ENCODE peak calls at places on chromosomes 2 and 18, in eight cellular contexts. C is cardiac muscle cell, E is A549, W is upper lobe of right lung, B is aorta, U is heart left ventricle, H is psoas muscle, I is lung. K is an unnamed sample.

GRCh38 chr18:58657494-58657893 is 13.8 kb upstream of the MALT1 start:
- DNase-seq in U (no peak), W (no peak), E (no peak), B (no peak), C (no peak), H (no peak), I (no peak), K (no peak)

GRCh38 chr2:12155308-12156061 is 409.1 kb downstream of the LPIN1 start:
- DNase-seq in I (no peak), B (peak), U (peak), C (peak), E (no peak), H (peak), W (no peak), K (no peak)

GRCh38 chr2:99984781-99985525 is 157.4 kb downstream of the AFF3 start:
- DNase-seq in H (no peak), C (peak), U (no peak), W (no peak), I (no peak), E (no peak), B (no peak), K (no peak)

GRCh38 chr2:138777996-138778395 is 2.2 kb downstream of the NXPH2 start:
- DNase-seq in C (peak), B (no peak), U (no peak), I (no peak), E (peak), W (no peak), H (no peak), K (no peak)

GRCh38 chr2:193963472-193964119 is 1693.4 kb upstream of the SLC39A10 start:
- DNase-seq in W (no peak), H (no peak), U (no peak), E (peak), B (no peak), I (no peak), C (peak), K (peak)

GRCh38 chr2:120647487-120647886 is 88.2 kb upstream of the GLI2 start:
- DNase-seq in W (no peak), U (no peak), H (no peak), E (no peak), I (no peak), C (peak), B (no peak), K (no peak)

GRCh38 chr2:231152800-231153557 is 28.1 kb upstream of the HTR2B start:
- DNase-seq in H (no peak), B (no peak), E (no peak), U (no peak), W (no peak), I (no peak), C (peak), K (no peak)

GRCh38 chr2:2229898-2230817 is 100.9 kb downstream of the MYT1L start:
- DNase-seq in B (no peak), E (peak), W (no peak), H (no peak), U (peak), C (no peak), I (no peak), K (peak)

GRCh38 chr2:28399946-28400345 is 7.3 kb downstream of the FOSL2 start:
- DNase-seq in U (no peak), I (no peak), W (no peak), H (peak), E (no peak), C (no peak), B (no peak), K (no peak)

GRCh38 chr2:176206677-176207076 is 18.2 kb downstream of the HOXD1 start:
- DNase-seq in C (no peak), W (no peak), B (no peak), I (no peak), U (no peak), E (no peak), H (no peak), K (no peak)

GRCh38 chr2:65638438-65638837 is 206.0 kb upstream of the SPRED2 start:
- DNase-seq in U (no peak), C (no peak), W (no peak), H (no peak), B (no peak), E (no peak), I (no peak), K (no peak)

GRCh38 chr2:69114534-69114933 is 101.6 kb downstream of the ANTXR1 start:
- DNase-seq in I (no peak), C (no peak), H (no peak), E (no peak), W (no peak), U (no peak), B (no peak), K (no peak)

GRCh38 chr2:223696719-223697118 is 94.6 kb upstream of the SCG2 start:
- DNase-seq in H (no peak), W (no peak), U (no peak), B (no peak), C (no peak), E (peak), I (no peak), K (no peak)

GRCh38 chr2:239881561-239882320 is 143.4 kb downstream of the NDUFA10 start:
- DNase-seq in B (peak), C (peak), W (peak), I (peak), U (no peak), H (no peak), E (no peak), K (no peak)

GRCh38 chr2:178211943-178212342 is 17.6 kb downstream of the OSBPL6 start:
- DNase-seq in W (no peak), E (no peak), H (no peak), B (no peak), C (no peak), I (no peak), U (no peak), K (no peak)

GRCh38 chr2:100257939-100258338 is 64.4 kb downstream of the LONRF2 start:
- DNase-seq in B (no peak), U (no peak), E (no peak), W (no peak), C (no peak), H (no peak), I (no peak), K (peak)

GRCh38 chr2:225334524-225334923 is 65.0 kb upstream of the NYAP2 start:
- DNase-seq in B (no peak), E (peak), W (no peak), I (no peak), H (no peak), U (no peak), C (no peak), K (no peak)

GRCh38 chr2:35355056-35355455 is 1000.5 kb upstream of the CRIM1 start:
- DNase-seq in C (no peak), E (no peak), W (no peak), I (no peak), H (no peak), U (no peak), B (no peak), K (no peak)

GRCh38 chr2:101030866-101031554 is 28.9 kb downstream of the RPL31 start:
- DNase-seq in H (no peak), B (no peak), E (no peak), W (no peak), I (no peak), C (no peak), U (no peak), K (no peak)

GRCh38 chr2:110149330-110150220 is 34.0 kb upstream of the MALL start:
- DNase-seq in W (no peak), E (no peak), B (no peak), C (peak), I (no peak), H (no peak), U (no peak), K (no peak)

GRCh38 chr18:27666070-27666469 is 481.0 kb upstream of the CHST9 start:
- DNase-seq in E (no peak), H (no peak), W (no peak), C (no peak), U (no peak), B (no peak), I (no peak), K (no peak)

GRCh38 chr2:10303174-10303633 is 500 bp downstream of the HPCAL1 start:
- DNase-seq in C (no peak), W (no peak), U (no peak), B (peak), I (no peak), H (peak), E (no peak), K (no peak)

GRCh38 chr18:5417342-5417741 is 121.8 kb upstream of the ZBTB14 start:
- DNase-seq in C (peak), U (peak), H (no peak), W (no peak), I (no peak), B (peak), E (no peak), K (peak)

GRCh38 chr2:218233543-218233942 is 16.6 kb downstream of the ARPC2 start:
- DNase-seq in C (no peak), W (no peak), H (no peak), U (no peak), B (no peak), I (no peak), E (no peak), K (no peak)

DNA sequence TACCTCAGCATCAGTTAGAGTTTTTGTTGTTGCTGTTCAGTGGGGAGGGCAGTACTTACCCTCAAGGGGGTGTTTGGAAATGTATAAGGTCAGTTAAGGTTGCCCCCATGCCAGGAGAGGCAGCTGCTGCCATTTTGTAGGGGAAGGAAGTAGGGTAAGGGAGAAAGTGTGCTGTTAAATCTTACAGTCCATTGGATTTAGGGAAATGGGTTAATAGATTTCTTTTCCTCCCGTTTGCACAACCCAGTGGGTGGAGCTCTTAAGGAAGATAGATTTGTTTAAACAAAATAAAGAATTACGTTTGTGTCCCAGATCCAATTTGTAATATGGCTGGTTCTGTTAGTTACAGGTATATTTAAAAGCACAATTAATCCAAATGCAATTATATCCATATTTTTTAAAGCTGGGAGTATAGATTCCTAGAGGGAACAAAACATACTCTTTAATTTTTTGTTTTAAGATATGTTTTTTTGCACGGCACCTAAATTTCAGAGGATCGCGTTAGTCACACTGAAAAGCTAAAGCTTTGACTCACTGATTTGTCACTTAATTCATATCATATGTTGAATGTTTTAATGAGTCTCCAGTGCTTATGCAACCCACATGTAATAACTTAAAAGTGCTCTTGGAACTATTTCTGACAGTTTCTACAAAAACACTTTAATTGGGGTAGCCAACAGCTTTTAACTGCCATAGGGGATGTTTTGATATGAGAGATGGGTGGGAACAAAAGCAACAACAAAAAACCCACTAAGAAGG is 9.0 kb upstream of the CWC22 start:
- DNase-seq in H (no peak), W (no peak), C (peak), I (no peak), U (no peak), E (no peak), B (no peak), K (no peak)
- H3K27ac ChIP-seq in H (no peak), W (no peak), C (no peak), I (no peak), U (no peak), E (no peak), B (no peak), K (no peak)

GRCh38 chr18:713135-713490 is 683 bp upstream of the ENOSF1 start:
- DNase-seq in C (no peak), U (no peak), E (no peak), W (no peak), B (no peak), I (no peak), H (no peak), K (no peak)
- H3K27ac ChIP-seq in C (no peak), U (peak), E (peak), W (peak), B (no peak), I (peak), H (peak), K (no peak)

DNA sequence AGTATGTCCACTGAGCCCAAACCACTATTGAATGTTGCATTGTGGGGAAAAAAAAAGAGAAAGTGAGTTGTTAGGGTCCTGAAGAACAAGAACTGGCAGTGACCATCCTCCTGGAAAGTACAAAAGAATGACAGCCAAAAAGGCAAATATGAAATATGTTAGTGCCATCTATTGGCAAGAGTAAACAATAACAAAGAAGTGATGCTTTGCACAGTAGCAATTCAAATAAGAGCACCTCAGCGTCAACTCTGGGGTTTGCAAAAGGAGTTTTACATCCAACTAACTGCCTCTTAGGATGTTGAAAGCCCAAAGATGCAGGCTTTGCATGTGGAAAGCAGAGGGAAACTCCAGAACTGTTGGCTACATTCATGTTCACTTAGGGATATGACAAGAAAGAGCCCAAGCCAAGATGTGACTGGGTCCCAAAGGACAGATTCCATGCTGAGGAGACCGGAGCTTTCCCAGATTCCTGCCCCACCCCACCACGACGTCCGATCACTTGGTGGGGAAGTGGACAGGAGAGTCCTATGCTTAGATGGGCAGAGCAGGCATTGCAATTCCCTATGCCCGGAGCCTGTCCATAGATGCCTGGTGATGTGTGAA is 15.6 kb downstream of the TRABD2A start:
- DNase-seq in U (no peak), W (no peak), H (no peak), B (no peak), C (peak), E (peak), I (no peak), K (no peak)
- H3K27ac ChIP-seq in U (no peak), W (no peak), H (no peak), B (no peak), C (no peak), E (no peak), I (no peak), K (no peak)

GRCh38 chr2:96926791-96927190 is 56.9 kb upstream of the SEMA4C start:
- DNase-seq in H (no peak), U (no peak), B (peak), I (no peak), E (no peak), C (no peak), W (no peak), K (no peak)
- H3K27ac ChIP-seq in H (no peak), U (no peak), B (no peak), I (no peak), E (no peak), C (no peak), W (no peak), K (peak)

GRCh38 chr2:173184031-173185004 is 108.7 kb downstream of the MAP3K20 start:
- DNase-seq in U (peak), E (peak), C (peak), B (peak), H (peak), I (no peak), W (no peak), K (no peak)

GRCh38 chr2:173191601-173192000 is 116.0 kb downstream of the MAP3K20 start:
- DNase-seq in B (no peak), I (no peak), C (no peak), H (no peak), W (no peak), E (no peak), U (no peak), K (no peak)

GRCh38 chr2:173185437-173185836 is 109.8 kb downstream of the MAP3K20 start:
- DNase-seq in B (no peak), E (no peak), W (no peak), C (no peak), I (no peak), H (no peak), U (no peak), K (no peak)

GRCh38 chr2:173192071-173192470 is 116.4 kb downstream of the MAP3K20 start:
- DNase-seq in I (no peak), H (no peak), W (no peak), C (no peak), E (no peak), U (no peak), B (no peak), K (no peak)

DNA sequence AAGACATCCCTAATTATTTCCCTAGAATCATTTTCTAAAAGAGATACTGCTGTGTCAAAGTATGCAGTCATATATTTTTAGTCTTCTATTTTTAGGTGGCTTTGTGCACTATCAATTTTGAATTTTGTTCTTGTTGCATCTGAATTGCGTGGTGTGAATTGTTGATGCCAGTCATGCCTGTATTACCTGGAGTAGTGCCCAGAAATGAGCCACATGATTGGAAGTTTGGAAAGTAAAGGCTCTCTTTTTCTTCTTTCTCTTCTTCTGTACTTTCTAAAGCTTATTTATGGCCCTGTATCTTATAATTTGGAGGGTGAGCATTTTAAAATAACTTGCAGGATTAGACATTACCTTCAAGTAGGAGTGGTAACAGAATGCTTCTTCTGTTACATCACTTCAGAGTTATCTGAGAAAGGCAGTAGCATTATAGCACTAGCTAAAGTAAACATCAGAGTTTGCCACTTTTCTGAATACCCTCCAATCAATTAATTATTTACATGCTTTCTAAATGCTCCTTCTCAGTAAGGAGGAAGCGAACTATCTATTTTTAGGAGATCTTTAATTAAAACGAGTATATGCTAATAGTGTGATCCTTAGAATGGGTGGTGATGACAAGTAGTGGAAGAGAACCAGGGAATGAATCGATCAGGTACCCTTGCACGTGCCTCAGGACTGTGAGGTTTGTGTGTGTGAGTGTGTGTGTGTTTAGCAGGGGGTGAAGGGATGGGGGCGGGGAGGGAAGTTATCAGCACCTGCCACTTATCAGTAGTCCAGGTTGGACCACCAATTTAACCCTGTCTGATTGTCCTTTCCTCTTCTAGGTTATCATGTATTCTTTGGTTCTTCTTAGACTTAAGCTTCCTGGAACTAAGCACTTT is 112.5 kb downstream of the MAP3K20 start:
- DNase-seq in W (no peak), E (no peak), B (no peak), H (no peak), I (no peak), U (peak), C (peak), K (no peak)
- H3K27ac ChIP-seq in W (no peak), E (peak), B (peak), H (peak), I (peak), U (peak), C (peak), K (peak)

GRCh38 chr18:21456428-21457178 is 143.9 kb downstream of the ESCO1 start:
- DNase-seq in I (no peak), W (no peak), B (no peak), E (no peak), H (no peak), U (no peak), C (no peak), K (no peak)

GRCh38 chr18:21458788-21459187 is 141.7 kb downstream of the ESCO1 start:
- DNase-seq in I (no peak), C (no peak), U (no peak), B (no peak), H (no peak), E (no peak), W (no peak), K (no peak)

GRCh38 chr18:21459706-21460286 is 140.7 kb downstream of the ESCO1 start:
- DNase-seq in B (no peak), U (no peak), C (no peak), I (no peak), E (no peak), W (no peak), H (peak), K (no peak)

GRCh38 chr18:21457179-21457535 is 143.3 kb downstream of the ESCO1 start:
- DNase-seq in I (no peak), B (no peak), C (no peak), W (no peak), E (no peak), H (no peak), U (no peak), K (no peak)

DNA sequence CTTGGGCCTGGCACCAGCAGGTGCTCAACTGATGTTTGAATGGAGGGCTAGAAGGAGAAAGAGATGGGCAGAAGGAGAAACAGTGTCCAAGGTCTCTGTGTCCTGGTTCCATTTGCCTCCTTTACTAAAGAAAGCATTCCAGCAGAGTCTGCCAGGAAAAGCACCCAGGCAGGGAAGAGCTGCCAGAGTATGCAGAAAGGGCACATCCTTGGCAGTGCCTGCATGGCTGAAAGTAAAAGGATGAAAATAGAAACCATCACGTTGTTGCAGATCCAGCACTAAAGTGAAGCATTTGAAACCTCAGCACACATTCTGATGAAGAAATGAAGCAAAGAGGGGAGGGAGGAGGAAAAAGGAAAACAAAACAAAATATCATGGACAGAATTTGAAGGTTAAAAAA is 142.2 kb downstream of the ESCO1 start:
- DNase-seq in B (peak), E (no peak), W (no peak), C (no peak), I (no peak), U (peak), H (peak), K (no peak)
- H3K27ac ChIP-seq in B (peak), E (no peak), W (no peak), C (no peak), I (peak), U (peak), H (peak), K (no peak)

GRCh38 chr2:201122276-201122675 is 6.3 kb downstream of the CFLAR start:
- DNase-seq in C (no peak), U (no peak), H (peak), B (no peak), E (no peak), I (no peak), W (no peak), K (no peak)
- H3K27ac ChIP-seq in C (no peak), U (peak), H (peak), B (no peak), E (peak), I (peak), W (peak), K (peak)

K was measured in dorsolateral prefrontal cortex.